ENCODE peak calls at places on chromosomes 12 and 14, in nine cellular contexts. One of them, this sample, is unnamed.

GRCh38 chr12:92041742-92042141 is 103.9 kb downstream of the BTG1 start:
- DNase-seq in GM13976: no peak
- DNase-seq in activated T-helper 9 cell treated with anti-CD3 and anti-CD28 coated beads, Interleukin-2, amount 50 U/mL, for 16 hours: no peak
- DNase-seq in activated CD4-positive, alpha-beta T cell treated with anti-CD3 and anti-CD28 coated beads for 24 hours: no peak
- DNase-seq in WTC11: no peak
- DNase-seq in stimulated activated CD4-positive, alpha-beta T cell treated with anti-CD3 and anti-CD28 coated beads, Interleukin-1b, Interleukin-23, amount 100 ng/mL, for 1 hour: no peak
- DNase-seq in GM06990: no peak
- DNase-seq in transverse colon: no peak
- DNase-seq in Right ventricle myocardium inferior: no peak
- DNase-seq in this sample: no peak

GRCh38 chr14:83706555-83706954 is 1823.4 kb upstream of the FLRT2 start:
- DNase-seq in GM06990: no peak
- DNase-seq in WTC11: peak; percentile 68
- DNase-seq in activated T-helper 9 cell treated with anti-CD3 and anti-CD28 coated beads, Interleukin-2, amount 50 U/mL, for 16 hours: no peak
- DNase-seq in Right ventricle myocardium inferior: no peak
- DNase-seq in transverse colon: no peak
- DNase-seq in stimulated activated CD4-positive, alpha-beta T cell treated with anti-CD3 and anti-CD28 coated beads, Interleukin-1b, Interleukin-23, amount 100 ng/mL, for 1 hour: no peak
- DNase-seq in GM13976: no peak
- DNase-seq in activated CD4-positive, alpha-beta T cell treated with anti-CD3 and anti-CD28 coated beads for 24 hours: no peak
- DNase-seq in this sample: no peak

GRCh38 chr12:100758083-100758482 is 36.5 kb upstream of the ANO4 start:
- DNase-seq in Right ventricle myocardium inferior: no peak
- DNase-seq in WTC11: no peak
- DNase-seq in transverse colon: no peak
- DNase-seq in GM06990: no peak
- DNase-seq in stimulated activated CD4-positive, alpha-beta T cell treated with anti-CD3 and anti-CD28 coated beads, Interleukin-1b, Interleukin-23, amount 100 ng/mL, for 1 hour: no peak
- DNase-seq in activated CD4-positive, alpha-beta T cell treated with anti-CD3 and anti-CD28 coated beads for 24 hours: no peak
- DNase-seq in GM13976: no peak
- DNase-seq in activated T-helper 9 cell treated with anti-CD3 and anti-CD28 coated beads, Interleukin-2, amount 50 U/mL, for 16 hours: no peak
- DNase-seq in this sample: no peak

GRCh38 chr12:6764011-6764828 is 1.9 kb upstream of the PTMS start:
- DNase-seq in WTC11: peak; percentile 96
- DNase-seq in GM13976: peak; percentile 97
- DNase-seq in GM06990: peak; percentile 84
- DNase-seq in Right ventricle myocardium inferior: peak; percentile 96
- DNase-seq in activated CD4-positive, alpha-beta T cell treated with anti-CD3 and anti-CD28 coated beads for 24 hours: no peak
- DNase-seq in stimulated activated CD4-positive, alpha-beta T cell treated with anti-CD3 and anti-CD28 coated beads, Interleukin-1b, Interleukin-23, amount 100 ng/mL, for 1 hour: no peak
- DNase-seq in activated T-helper 9 cell treated with anti-CD3 and anti-CD28 coated beads, Interleukin-2, amount 50 U/mL, for 16 hours: no peak
- DNase-seq in transverse colon: peak; percentile 89
- DNase-seq in this sample: peak; percentile 85

GRCh38 chr12:31478425-31478824 is 112.5 kb downstream of the DENND5B start:
- DNase-seq in transverse colon: no peak
- DNase-seq in Right ventricle myocardium inferior: no peak
- DNase-seq in stimulated activated CD4-positive, alpha-beta T cell treated with anti-CD3 and anti-CD28 coated beads, Interleukin-1b, Interleukin-23, amount 100 ng/mL, for 1 hour: no peak
- DNase-seq in activated T-helper 9 cell treated with anti-CD3 and anti-CD28 coated beads, Interleukin-2, amount 50 U/mL, for 16 hours: no peak
- DNase-seq in activated CD4-positive, alpha-beta T cell treated with anti-CD3 and anti-CD28 coated beads for 24 hours: no peak
- DNase-seq in GM13976: no peak
- DNase-seq in GM06990: no peak
- DNase-seq in WTC11: no peak
- DNase-seq in this sample: no peak

GRCh38 chr12:93645702-93646101 is 31.5 kb upstream of the CRADD start:
- DNase-seq in stimulated activated CD4-positive, alpha-beta T cell treated with anti-CD3 and anti-CD28 coated beads, Interleukin-1b, Interleukin-23, amount 100 ng/mL, for 1 hour: no peak
- DNase-seq in activated CD4-positive, alpha-beta T cell treated with anti-CD3 and anti-CD28 coated beads for 24 hours: no peak
- DNase-seq in GM06990: no peak
- DNase-seq in WTC11: no peak
- DNase-seq in GM13976: no peak
- DNase-seq in Right ventricle myocardium inferior: no peak
- DNase-seq in transverse colon: no peak
- DNase-seq in activated T-helper 9 cell treated with anti-CD3 and anti-CD28 coated beads, Interleukin-2, amount 50 U/mL, for 16 hours: no peak
- DNase-seq in this sample: no peak

GRCh38 chr12:131499160-131499863 is 211.6 kb upstream of the SFSWAP start:
- DNase-seq in activated T-helper 9 cell treated with anti-CD3 and anti-CD28 coated beads, Interleukin-2, amount 50 U/mL, for 16 hours: no peak
- DNase-seq in WTC11: no peak
- DNase-seq in GM06990: no peak
- DNase-seq in Right ventricle myocardium inferior: no peak
- DNase-seq in GM13976: no peak
- DNase-seq in transverse colon: no peak
- DNase-seq in activated CD4-positive, alpha-beta T cell treated with anti-CD3 and anti-CD28 coated beads for 24 hours: no peak
- DNase-seq in stimulated activated CD4-positive, alpha-beta T cell treated with anti-CD3 and anti-CD28 coated beads, Interleukin-1b, Interleukin-23, amount 100 ng/mL, for 1 hour: no peak
- DNase-seq in this sample: no peak

GRCh38 chr12:131529196-131530040 is 181.5 kb upstream of the SFSWAP start:
- DNase-seq in GM06990: no peak
- DNase-seq in stimulated activated CD4-positive, alpha-beta T cell treated with anti-CD3 and anti-CD28 coated beads, Interleukin-1b, Interleukin-23, amount 100 ng/mL, for 1 hour: no peak
- DNase-seq in GM13976: peak; percentile 13
- DNase-seq in transverse colon: no peak
- DNase-seq in activated CD4-positive, alpha-beta T cell treated with anti-CD3 and anti-CD28 coated beads for 24 hours: no peak
- DNase-seq in activated T-helper 9 cell treated with anti-CD3 and anti-CD28 coated beads, Interleukin-2, amount 50 U/mL, for 16 hours: no peak
- DNase-seq in WTC11: no peak
- DNase-seq in Right ventricle myocardium inferior: no peak
- DNase-seq in this sample: no peak

GRCh38 chr14:99655521-99655920 is 10.6 kb downstream of the HHIPL1 start:
- DNase-seq in activated CD4-positive, alpha-beta T cell treated with anti-CD3 and anti-CD28 coated beads for 24 hours: no peak
- DNase-seq in WTC11: no peak
- DNase-seq in activated T-helper 9 cell treated with anti-CD3 and anti-CD28 coated beads, Interleukin-2, amount 50 U/mL, for 16 hours: no peak
- DNase-seq in stimulated activated CD4-positive, alpha-beta T cell treated with anti-CD3 and anti-CD28 coated beads, Interleukin-1b, Interleukin-23, amount 100 ng/mL, for 1 hour: no peak
- DNase-seq in GM13976: no peak
- DNase-seq in transverse colon: no peak
- DNase-seq in GM06990: no peak
- DNase-seq in Right ventricle myocardium inferior: no peak
- DNase-seq in this sample: no peak